ENCODE peak calls at places on chromosomes 1 and 21, in six cellular contexts. C is EH; A is fibroblast of pulmonary artery; H is WERI-Rb-1; U is activated CD4-positive, CD25-positive, alpha-beta regulatory T cell treated with anti-CD3 and anti-CD28 coated beads, Interleukin-2, amount 50 U/mL, for 72 hours; N is T-helper 1 cell. M is an unnamed sample.

GRCh38 chr1:64507897-64508296 is 38.0 kb downstream of the CACHD1 start:
- DNase-seq in U (no peak), H (no peak), N (no peak), C (no peak), A (no peak), M (no peak)

GRCh38 chr1:66564250-66564649 is 30.3 kb downstream of the SGIP1 start:
- DNase-seq in C (peak), A (peak), U (no peak), N (no peak), H (no peak), M (peak)

GRCh38 chr1:233315718-233316301 is 11.7 kb upstream of the MAP3K21 start:
- DNase-seq in N (no peak), H (no peak), A (no peak), U (no peak), C (no peak), M (no peak)

GRCh38 chr1:230124187-230125128 is 57.4 kb downstream of the GALNT2 start:
- DNase-seq in U (no peak), C (peak), H (no peak), A (no peak), N (no peak), M (no peak)

GRCh38 chr1:223513309-223513708 is 120.1 kb downstream of the CCDC185 start:
- DNase-seq in N (no peak), C (no peak), U (no peak), H (no peak), A (no peak), M (no peak)

GRCh38 chr1:43172532-43172972 is 422 bp downstream of the CFAP57 start:
- DNase-seq in A (peak), H (peak), N (peak), C (peak), U (peak), M (peak)

GRCh38 chr1:209600541-209600940 is 17.0 kb downstream of the CAMK1G start:
- DNase-seq in H (no peak), A (no peak), U (no peak), N (no peak), C (peak), M (peak)

GRCh38 chr1:117671781-117672501 is 66.1 kb downstream of the TENT5C start:
- DNase-seq in A (peak), C (peak), N (no peak), H (no peak), U (no peak), M (peak)

GRCh38 chr1:112674440-112674985 is at the start of gene MOV10:
- DNase-seq in A (peak), C (peak), N (peak), U (peak), H (peak), M (peak)

GRCh38 chr1:40620586-40620985 is 44.9 kb downstream of the RIMS3 start:
- DNase-seq in C (no peak), A (no peak), H (no peak), N (no peak), U (no peak), M (no peak)

GRCh38 chr1:220056374-220056773 is 10.1 kb upstream of the EPRS1 start:
- DNase-seq in H (no peak), C (no peak), N (no peak), U (no peak), A (no peak), M (no peak)

GRCh38 chr1:24289937-24290595 is 29.1 kb upstream of the GRHL3 start:
- DNase-seq in H (no peak), C (peak), A (peak), N (no peak), U (no peak), M (peak)

GRCh38 chr1:147603986-147604385 is 62.7 kb downstream of the BCL9 start:
- DNase-seq in C (no peak), H (no peak), A (no peak), U (no peak), N (no peak), M (no peak)

GRCh38 chr1:224502459-224503160 is 68.0 kb upstream of the WDR26 start:
- DNase-seq in N (no peak), A (no peak), U (no peak), H (peak), C (no peak), M (no peak)

GRCh38 chr1:65791396-65791795 is 1.3 kb upstream of the PDE4B start:
- DNase-seq in H (no peak), U (no peak), N (no peak), C (peak), A (peak), M (peak)

GRCh38 chr1:155241069-155241679 is 14.1 kb downstream of the ENTREP3 start:
- DNase-seq in A (peak), N (peak), U (peak), C (peak), H (peak), M (peak)

GRCh38 chr1:160351629-160352028 is 8.4 kb downstream of the NCSTN start:
- DNase-seq in C (no peak), N (no peak), U (no peak), H (no peak), A (no peak), M (no peak)

GRCh38 chr1:25065246-25066238 is 135.5 kb upstream of the RUNX3 start:
- DNase-seq in C (peak), N (no peak), H (no peak), U (peak), A (peak), M (peak)

GRCh38 chr1:234230414-234230862 is 142.8 kb upstream of the COA6 start:
- DNase-seq in H (no peak), N (no peak), U (no peak), A (no peak), C (no peak), M (no peak)

GRCh38 chr1:5905431-5905830 is 86.8 kb downstream of the NPHP4 start:
- DNase-seq in C (no peak), A (no peak), N (no peak), U (no peak), H (no peak), M (no peak)

GRCh38 chr1:59125711-59126320 is 171.1 kb upstream of the FGGY start:
- DNase-seq in C (peak), A (no peak), U (no peak), N (no peak), H (no peak), M (no peak)

GRCh38 chr21:41361786-41362604 is at the start of gene MX2:
- DNase-seq in A (peak), U (peak), H (no peak), N (peak), C (peak), M (peak)

GRCh38 chr1:26938004-26938658 is 16.6 kb downstream of the NUDC start:
- DNase-seq in C (no peak), U (no peak), N (no peak), H (no peak), A (no peak), M (no peak)

GRCh38 chr1:11158720-11159321 is 30.3 kb upstream of the ANGPTL7 start:
- DNase-seq in U (no peak), N (no peak), H (no peak), A (peak), C (peak), M (peak)

GRCh38 chr1:204494281-204495077 is at the start of gene PIK3C2B:
- DNase-seq in H (peak), C (peak), A (peak), N (peak), U (peak), M (peak)

GRCh38 chr21:36609654-36610053 is 89.3 kb upstream of the SIM2 start:
- DNase-seq in U (no peak), C (no peak), A (no peak), H (no peak), N (no peak), M (no peak)

GRCh38 chr1:170967042-170967910 is 31.9 kb downstream of the MROH9 start:
- DNase-seq in N (no peak), H (no peak), C (peak), U (no peak), A (peak), M (peak)

GRCh38 chr1:204350857-204351573 is 8.7 kb downstream of the PLEKHA6 start:
- DNase-seq in U (no peak), N (no peak), A (peak), C (peak), H (peak), M (peak)

GRCh38 chr21:39809936-39810335 is 57.3 kb upstream of the PCP4 start:
- DNase-seq in N (no peak), U (no peak), A (no peak), C (no peak), H (no peak), M (no peak)

GRCh38 chr1:4980211-4980610 is 325.8 kb downstream of the AJAP1 start:
- DNase-seq in N (no peak), A (no peak), C (no peak), H (no peak), U (no peak), M (no peak)

GRCh38 chr1:26500488-26501175 is 28.4 kb downstream of the HMGN2 start:
- DNase-seq in H (peak), N (peak), U (peak), C (peak), A (no peak), M (peak)

GRCh38 chr1:161725888-161726630 is 4.7 kb downstream of the FCRLB start:
- DNase-seq in C (peak), A (peak), U (peak), N (peak), H (peak), M (peak)